ENCODE peak calls at places on chromosomes 5 and 9, in five cellular contexts. G is HuH-7.5, Y is Ammon's horn, E is fibroblast of pulmonary artery, S is right atrium auricular region. W is an unnamed sample.

GRCh38 chr5:151581347-151581746 is 9.8 kb downstream of the FAT2 start:
- DNase-seq in G (no peak), Y (no peak), E (no peak), S (no peak), W (no peak)

GRCh38 chr9:82489579-82489915 is 501.0 kb downstream of the SPATA31D1 start:
- DNase-seq in G (no peak), Y (peak), E (peak), S (no peak), W (no peak)

GRCh38 chr5:90173299-90174030 is 236.1 kb downstream of the CETN3 start:
- DNase-seq in G (no peak), Y (no peak), E (no peak), S (no peak), W (no peak)

GRCh38 chr5:160165137-160166068 is 46.2 kb upstream of the PWWP2A start:
- DNase-seq in G (no peak), Y (peak), E (peak), S (peak), W (peak)

GRCh38 chr5:120539471-120539870 is 75.4 kb downstream of the PRR16 start:
- DNase-seq in G (no peak), Y (no peak), E (no peak), S (no peak), W (no peak)

GRCh38 chr5:171323806-171324632 is 15.0 kb downstream of the TLX3 start:
- DNase-seq in G (no peak), Y (no peak), E (no peak), S (no peak), W (no peak)

GRCh38 chr9:78026947-78027346 is 4.7 kb downstream of the GNAQ start:
- DNase-seq in G (no peak), Y (no peak), E (peak), S (no peak), W (no peak)

GRCh38 chr5:150562832-150563231 is 54.9 kb downstream of the NDST1 start:
- DNase-seq in G (no peak), Y (no peak), E (peak), S (no peak), W (no peak)

GRCh38 chr9:124771867-124772621 is 933 bp upstream of the NR6A1 start:
- DNase-seq in G (peak), Y (peak), E (peak), S (no peak), W (peak)

GRCh38 chr5:135075621-135076585 is 41.9 kb upstream of the PITX1 start:
- DNase-seq in G (no peak), Y (no peak), E (no peak), S (no peak), W (peak)

GRCh38 chr5:87829214-87829551 is 416.5 kb upstream of the CCNH start:
- DNase-seq in G (peak), Y (no peak), E (peak), S (peak), W (peak)

W was measured in H54.